ENCODE peak calls at places on chromosome 19, in seven cellular contexts. V is mesothelial cell of epicardium; Y is neural crest cell; S is prostate gland; I is right lobe of liver; N is fibroblast of lung; T is CD8-positive, alpha-beta T cell. B is an unnamed sample.

GRCh38 chr19:14354445-14354844 is 26.8 kb upstream of the ADGRE5 start:
- DNase-seq in V (no peak), Y (no peak), S (no peak), I (no peak), N (no peak), T (no peak), B (no peak)

GRCh38 chr19:52664461-52664860 is 26.3 kb upstream of the ZNF83 start:
- DNase-seq in V (no peak), Y (no peak), S (no peak), I (no peak), N (no peak), T (no peak), B (no peak)

GRCh38 chr19:42178791-42179500 is 38.5 kb downstream of the DEDD2 start:
- DNase-seq in V (no peak), Y (peak; percentile 31), S (no peak), I (no peak), N (no peak), T (no peak), B (no peak)

GRCh38 chr19:47609885-47610545 is 1.1 kb downstream of the BICRA start:
- DNase-seq in V (peak; percentile 34), Y (peak; percentile 57), S (no peak), I (peak; percentile 76), N (peak; percentile 38), T (peak; percentile 43), B (peak; percentile 29)

GRCh38 chr19:53520547-53521372 is 17.2 kb upstream of the ZNF331 start:
- DNase-seq in V (peak; percentile 88), Y (peak; percentile 78), S (peak; percentile 96), I (peak; percentile 96), N (peak; percentile 99), T (peak; percentile 79), B (peak; percentile 71)

GRCh38 chr19:50793558-50794065 is 3.4 kb downstream of the ACP4 start:
- DNase-seq in V (no peak), Y (no peak), S (no peak), I (no peak), N (no peak), T (no peak), B (no peak)

GRCh38 chr19:51552996-51553725 is 17.9 kb upstream of the ZNF175 start:
- DNase-seq in V (peak; percentile 58), Y (peak; percentile 89), S (peak; percentile 47), I (peak; percentile 74), N (peak; percentile 33), T (peak; percentile 14), B (peak; percentile 56)

GRCh38 chr19:53086949-53087348 is 16.3 kb downstream of the ZNF160 start:
- DNase-seq in V (no peak), Y (no peak), S (no peak), I (peak; percentile 70), N (no peak), T (no peak), B (no peak)

GRCh38 chr19:18683109-18683954 is at the start of gene CRTC1:
- DNase-seq in V (peak; percentile 85), Y (peak; percentile 90), S (peak; percentile 77), I (peak; percentile 93), N (peak; percentile 84), T (peak; percentile 95), B (peak; percentile 96)

GRCh38 chr19:18093439-18094161 is 4.0 kb upstream of the MAST3 start:
- DNase-seq in V (no peak), Y (no peak), S (no peak), I (no peak), N (peak; percentile 28), T (no peak), B (no peak)

GRCh38 chr19:1214862-1215731 is 9.5 kb downstream of the STK11 start:
- DNase-seq in V (peak; percentile 19), Y (no peak), S (no peak), I (peak; percentile 79), N (no peak), T (no peak), B (no peak)

GRCh38 chr19:1211494-1212234 is 6.1 kb downstream of the STK11 start:
- DNase-seq in V (no peak), Y (no peak), S (peak; percentile 87), I (peak; percentile 84), N (no peak), T (no peak), B (no peak)

GRCh38 chr19:1213391-1214286 is 8.1 kb downstream of the STK11 start:
- DNase-seq in V (no peak), Y (no peak), S (peak; percentile 88), I (peak; percentile 69), N (peak; percentile 31), T (no peak), B (no peak)

GRCh38 chr19:1216756-1217155 is 11.2 kb downstream of the STK11 start:
- DNase-seq in V (no peak), Y (no peak), S (no peak), I (no peak), N (no peak), T (no peak), B (no peak)

DNA sequence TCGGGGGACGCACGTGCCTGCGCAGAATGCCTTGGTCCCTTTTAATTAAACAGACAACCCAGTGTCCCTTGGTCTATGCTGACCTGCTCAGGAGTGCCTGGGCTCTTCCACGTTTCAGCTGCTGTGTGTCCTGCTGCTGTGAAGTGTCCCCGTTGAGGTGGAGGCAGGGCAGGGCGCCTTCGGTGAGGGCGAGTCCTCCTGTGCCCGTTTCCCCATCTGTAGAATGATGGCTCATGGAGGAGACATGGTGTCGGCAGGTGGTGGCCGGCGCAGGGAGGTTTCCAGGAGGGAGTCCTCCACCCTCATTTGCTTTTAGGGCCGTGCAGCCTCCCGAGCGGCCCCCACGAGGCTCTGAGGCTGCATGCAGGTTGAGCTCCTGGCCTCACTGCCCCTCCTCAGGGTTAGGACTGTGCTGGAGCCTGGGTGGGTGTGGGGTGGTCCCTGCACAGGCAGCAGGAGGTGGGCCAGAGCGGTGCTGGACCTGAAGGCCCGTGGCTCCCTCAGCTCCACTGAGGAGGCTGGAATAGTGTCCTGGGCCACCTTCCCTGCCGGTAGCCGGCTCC is 8.8 kb downstream of the STK11 start:
- DNase-seq in V (no peak), Y (no peak), S (no peak), I (peak; percentile 50), N (no peak), T (no peak), B (no peak)
- TF ChIP-seq CTCF in V (no peak), Y (no peak), S (no peak), I (no peak), N (no peak), T (no peak), B (no peak)

GRCh38 chr19:40025938-40026596 is 29.2 kb downstream of the ZNF546 start:
- DNase-seq in V (no peak), Y (no peak), S (no peak), I (no peak), N (no peak), T (no peak), B (no peak)

GRCh38 chr19:40026597-40026970 is 29.4 kb downstream of the ZNF780B start:
- DNase-seq in V (no peak), Y (no peak), S (no peak), I (no peak), N (no peak), T (no peak), B (no peak)

GRCh38 chr19:40023969-40024368 is 27.1 kb downstream of the ZNF546 start:
- DNase-seq in V (no peak), Y (no peak), S (no peak), I (no peak), N (no peak), T (no peak), B (no peak)
- TF ChIP-seq CTCF in V (no peak), Y (no peak), S (no peak), I (no peak), N (no peak), T (no peak), B (no peak)

GRCh38 chr19:6453951-6454565 is 5.5 kb downstream of the SLC25A23 start:
- DNase-seq in V (no peak), Y (no peak), S (no peak), I (no peak), N (no peak), T (no peak), B (no peak)

GRCh38 chr19:6452899-6453298 is 6.7 kb downstream of the SLC25A23 start:
- DNase-seq in V (no peak), Y (no peak), S (no peak), I (no peak), N (no peak), T (no peak), B (no peak)

GRCh38 chr19:6452223-6452614 is 7.4 kb downstream of the SLC25A23 start:
- DNase-seq in V (no peak), Y (no peak), S (no peak), I (no peak), N (no peak), T (no peak), B (no peak)

GRCh38 chr19:6450166-6450565 is 9.4 kb downstream of the SLC25A23 start:
- DNase-seq in V (no peak), Y (no peak), S (no peak), I (no peak), N (no peak), T (no peak), B (no peak)

DNA sequence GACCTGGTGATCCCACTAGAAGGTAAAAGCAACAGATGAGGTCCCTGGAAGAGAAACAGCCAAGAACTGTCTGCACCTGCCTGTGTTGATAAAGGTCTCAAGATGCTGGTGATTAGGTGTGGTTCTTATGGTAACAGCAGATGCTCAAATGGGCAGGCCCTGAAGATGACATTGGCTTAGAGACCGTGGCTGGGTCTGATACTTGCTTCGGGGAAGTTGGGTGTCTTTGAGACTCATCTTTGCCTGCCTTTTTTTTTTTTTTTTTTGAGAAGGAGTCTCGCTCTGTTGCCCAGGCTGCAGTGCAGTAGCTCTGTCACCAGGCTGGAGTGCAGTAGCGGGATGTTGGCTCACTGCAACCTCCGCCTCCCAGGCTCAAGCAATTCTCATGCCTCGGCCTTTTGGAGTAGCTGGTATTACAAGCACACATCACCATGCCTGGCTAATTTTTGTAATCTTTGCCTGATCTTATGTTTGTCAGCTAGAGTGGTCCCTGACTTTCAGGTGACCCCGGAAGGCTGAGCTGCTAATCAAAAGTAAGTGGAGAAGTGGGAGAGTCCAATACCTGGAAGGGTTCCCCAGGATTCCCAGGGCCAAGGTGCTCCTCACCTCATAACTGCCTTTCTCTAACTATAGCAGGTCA is 7.9 kb downstream of the SLC25A23 start:
- DNase-seq in V (no peak), Y (no peak), S (no peak), I (no peak), N (no peak), T (no peak), B (no peak)
- TF ChIP-seq CTCF in V (no peak), Y (no peak), S (no peak), I (no peak), N (no peak), T (no peak), B (no peak)

GRCh38 chr19:1770866-1771576 is 17.7 kb downstream of the ONECUT3 start:
- DNase-seq in V (no peak), Y (no peak), S (no peak), I (no peak), N (no peak), T (no peak), B (no peak)
- TF ChIP-seq CTCF in V (no peak), Y (no peak), S (no peak), I (no peak), N (no peak), T (no peak), B (no peak)

GRCh38 chr19:48835734-48836088 is 580 bp downstream of the HSD17B14 start:
- DNase-seq in V (peak; percentile 67), Y (peak; percentile 91), S (peak; percentile 94), I (peak; percentile 94), N (peak; percentile 85), T (peak; percentile 89), B (peak; percentile 89)
- TF ChIP-seq CTCF in V (peak; percentile 78), Y (peak; percentile 92), S (peak; percentile 98), I (peak; percentile 93), N (peak; percentile 95), T (peak; percentile 66), B (no peak)